ENCODE peak calls at places on chromosomes 1 and 21, in five cellular contexts. One of them, this sample, is unnamed.

GRCh38 chr1:35808376-35809155 is 750 bp downstream of the AGO4 start:
- DNase-seq in kidney: peak
- DNase-seq in hepatocyte: peak
- DNase-seq in epithelial cell of proximal tubule: peak
- DNase-seq in mesothelial cell of epicardium: peak
- DNase-seq in this sample: no peak

GRCh38 chr1:63928197-63929105 is 154.6 kb downstream of the ROR1 start:
- DNase-seq in kidney: no peak
- DNase-seq in hepatocyte: no peak
- DNase-seq in epithelial cell of proximal tubule: no peak
- DNase-seq in mesothelial cell of epicardium: no peak
- DNase-seq in this sample: no peak

GRCh38 chr1:236916131-236916800 is 88.0 kb downstream of the MT1HL1 start:
- DNase-seq in kidney: no peak
- DNase-seq in hepatocyte: no peak
- DNase-seq in epithelial cell of proximal tubule: no peak
- DNase-seq in mesothelial cell of epicardium: no peak
- DNase-seq in this sample: no peak

GRCh38 chr1:68788762-68789161 is 291.9 kb upstream of the DEPDC1 start:
- DNase-seq in kidney: no peak
- DNase-seq in hepatocyte: no peak
- DNase-seq in epithelial cell of proximal tubule: no peak
- DNase-seq in mesothelial cell of epicardium: no peak
- DNase-seq in this sample: no peak

GRCh38 chr1:212485895-212486590 is 53.3 kb downstream of the NENF start:
- DNase-seq in kidney: peak
- DNase-seq in hepatocyte: peak
- DNase-seq in epithelial cell of proximal tubule: peak
- DNase-seq in mesothelial cell of epicardium: no peak
- DNase-seq in this sample: no peak

GRCh38 chr1:60376196-60376595 is 302.6 kb upstream of the C1orf87 start:
- DNase-seq in kidney: no peak
- DNase-seq in hepatocyte: no peak
- DNase-seq in epithelial cell of proximal tubule: no peak
- DNase-seq in mesothelial cell of epicardium: no peak
- DNase-seq in this sample: no peak

GRCh38 chr1:23367451-23367790 is 2.2 kb downstream of the ZNF436 start:
- DNase-seq in kidney: no peak
- DNase-seq in hepatocyte: no peak
- DNase-seq in epithelial cell of proximal tubule: no peak
- DNase-seq in mesothelial cell of epicardium: no peak
- DNase-seq in this sample: no peak

GRCh38 chr1:200979574-200980451 is 43.7 kb downstream of the KIF21B start:
- DNase-seq in kidney: no peak
- DNase-seq in hepatocyte: peak
- DNase-seq in epithelial cell of proximal tubule: no peak
- DNase-seq in mesothelial cell of epicardium: no peak
- DNase-seq in this sample: peak

GRCh38 chr1:31712041-31712440 is 8.2 kb upstream of the COL16A1 start:
- DNase-seq in kidney: peak
- DNase-seq in hepatocyte: no peak
- DNase-seq in epithelial cell of proximal tubule: no peak
- DNase-seq in mesothelial cell of epicardium: no peak
- DNase-seq in this sample: no peak

GRCh38 chr1:55690366-55690765 is 475.2 kb upstream of the USP24 start:
- DNase-seq in kidney: no peak
- DNase-seq in hepatocyte: no peak
- DNase-seq in epithelial cell of proximal tubule: no peak
- DNase-seq in mesothelial cell of epicardium: no peak
- DNase-seq in this sample: no peak

GRCh38 chr1:78617615-78618026 is 2.6 kb upstream of the IFI44L start:
- DNase-seq in kidney: peak
- DNase-seq in hepatocyte: peak
- DNase-seq in epithelial cell of proximal tubule: no peak
- DNase-seq in mesothelial cell of epicardium: peak
- DNase-seq in this sample: peak

GRCh38 chr21:26115346-26115745 is 55.2 kb downstream of the APP start:
- DNase-seq in kidney: no peak
- DNase-seq in hepatocyte: no peak
- DNase-seq in epithelial cell of proximal tubule: no peak
- DNase-seq in mesothelial cell of epicardium: no peak
- DNase-seq in this sample: no peak

GRCh38 chr1:23194119-23194984 is 22.9 kb downstream of the HTR1D start:
- DNase-seq in kidney: no peak
- DNase-seq in hepatocyte: no peak
- DNase-seq in epithelial cell of proximal tubule: no peak
- DNase-seq in mesothelial cell of epicardium: no peak
- DNase-seq in this sample: no peak

GRCh38 chr1:197743578-197743977 is 31.7 kb downstream of the DENND1B start:
- DNase-seq in kidney: no peak
- DNase-seq in hepatocyte: no peak
- DNase-seq in epithelial cell of proximal tubule: no peak
- DNase-seq in mesothelial cell of epicardium: no peak
- DNase-seq in this sample: no peak

GRCh38 chr1:114250683-114251572 is 97.3 kb upstream of the SYT6 start:
- DNase-seq in kidney: no peak
- DNase-seq in hepatocyte: no peak
- DNase-seq in epithelial cell of proximal tubule: no peak
- DNase-seq in mesothelial cell of epicardium: no peak
- DNase-seq in this sample: no peak

GRCh38 chr1:93938461-93939145 is 29.4 kb upstream of the GCLM start:
- DNase-seq in kidney: no peak
- DNase-seq in hepatocyte: no peak
- DNase-seq in epithelial cell of proximal tubule: no peak
- DNase-seq in mesothelial cell of epicardium: no peak
- DNase-seq in this sample: no peak

GRCh38 chr21:28904961-28905435 is 87.7 kb downstream of the LTN1 start:
- DNase-seq in kidney: no peak
- DNase-seq in hepatocyte: peak
- DNase-seq in epithelial cell of proximal tubule: peak
- DNase-seq in mesothelial cell of epicardium: no peak
- DNase-seq in this sample: no peak

GRCh38 chr1:111404588-111404987 is 22.9 kb downstream of the OVGP1 start:
- DNase-seq in kidney: no peak
- DNase-seq in hepatocyte: no peak
- DNase-seq in epithelial cell of proximal tubule: no peak
- DNase-seq in mesothelial cell of epicardium: no peak
- DNase-seq in this sample: no peak

GRCh38 chr1:111402083-111402482 is 25.5 kb downstream of the OVGP1 start:
- DNase-seq in kidney: no peak
- DNase-seq in hepatocyte: no peak
- DNase-seq in epithelial cell of proximal tubule: no peak
- DNase-seq in mesothelial cell of epicardium: no peak
- DNase-seq in this sample: no peak

DNA sequence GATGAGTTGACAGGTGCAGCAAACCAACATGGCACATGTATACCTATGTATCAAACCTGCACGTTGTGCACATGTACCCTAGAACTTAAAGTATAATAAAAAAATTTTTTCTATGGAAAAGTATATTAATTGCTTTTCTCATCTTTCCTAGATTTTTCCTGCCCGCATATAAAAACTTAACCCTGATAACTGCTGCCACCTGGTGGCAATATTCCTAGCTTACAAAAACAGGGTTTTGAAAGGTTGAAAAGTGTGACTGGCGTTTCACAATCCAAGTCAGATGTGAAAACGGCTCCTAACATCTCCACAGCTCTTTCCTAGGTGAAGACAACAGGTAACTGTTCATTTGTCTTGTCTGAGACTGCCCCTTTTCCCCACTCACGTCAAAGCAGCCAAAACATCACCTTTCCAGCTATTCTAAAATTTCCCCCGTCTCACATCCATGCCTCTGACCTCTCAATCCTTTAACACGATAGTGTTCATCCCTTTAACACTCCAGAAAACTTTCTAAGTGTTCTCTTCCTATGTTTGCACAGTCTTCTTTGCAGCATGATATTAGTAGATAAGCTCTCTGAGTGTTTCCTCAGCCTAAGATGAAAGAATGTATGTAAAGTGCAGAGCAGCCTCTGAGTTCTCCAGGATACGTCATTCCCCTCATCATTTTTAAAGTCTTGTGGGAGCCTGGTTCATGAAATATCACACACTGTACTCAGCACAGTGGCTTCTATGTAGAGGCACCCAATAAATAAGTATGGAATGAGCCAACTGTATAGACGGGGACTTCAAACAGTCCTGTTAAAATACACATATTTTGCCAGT is 27.5 kb downstream of the OVGP1 start:
- DNase-seq in kidney: no peak
- DNase-seq in hepatocyte: peak
- DNase-seq in epithelial cell of proximal tubule: peak
- DNase-seq in mesothelial cell of epicardium: peak
- DNase-seq in this sample: peak
- TF ChIP-seq CTCF in kidney: peak
- TF ChIP-seq CTCF in hepatocyte: peak
- TF ChIP-seq CTCF in epithelial cell of proximal tubule: peak
- TF ChIP-seq CTCF in mesothelial cell of epicardium: peak
- TF ChIP-seq CTCF in this sample: peak

GRCh38 chr1:44210595-44210994 is 2.7 kb upstream of the DMAP1 start:
- DNase-seq in kidney: no peak
- DNase-seq in hepatocyte: no peak
- DNase-seq in epithelial cell of proximal tubule: no peak
- DNase-seq in mesothelial cell of epicardium: no peak
- DNase-seq in this sample: no peak

GRCh38 chr1:44217809-44218410 is 4.6 kb downstream of the DMAP1 start:
- DNase-seq in kidney: peak
- DNase-seq in hepatocyte: peak
- DNase-seq in epithelial cell of proximal tubule: peak
- DNase-seq in mesothelial cell of epicardium: peak
- DNase-seq in this sample: peak

GRCh38 chr1:44218503-44219300 is 5.4 kb downstream of the DMAP1 start:
- DNase-seq in kidney: no peak
- DNase-seq in hepatocyte: no peak
- DNase-seq in epithelial cell of proximal tubule: no peak
- DNase-seq in mesothelial cell of epicardium: no peak
- DNase-seq in this sample: no peak

GRCh38 chr1:44212355-44213221 is 683 bp upstream of the DMAP1 start:
- DNase-seq in kidney: no peak
- DNase-seq in hepatocyte: no peak
- DNase-seq in epithelial cell of proximal tubule: no peak
- DNase-seq in mesothelial cell of epicardium: no peak
- DNase-seq in this sample: no peak

GRCh38 chr1:44213222-44214112 is at the start of gene DMAP1:
- DNase-seq in kidney: peak
- DNase-seq in hepatocyte: peak
- DNase-seq in epithelial cell of proximal tubule: peak
- DNase-seq in mesothelial cell of epicardium: peak
- DNase-seq in this sample: peak
- TF ChIP-seq CTCF in kidney: peak
- TF ChIP-seq CTCF in hepatocyte: no peak
- TF ChIP-seq CTCF in epithelial cell of proximal tubule: no peak
- TF ChIP-seq CTCF in mesothelial cell of epicardium: no peak
- TF ChIP-seq CTCF in this sample: no peak

GRCh38 chr1:203128691-203129500 is 1.4 kb downstream of the ADORA1 start:
- DNase-seq in kidney: no peak
- DNase-seq in hepatocyte: peak
- DNase-seq in epithelial cell of proximal tubule: no peak
- DNase-seq in mesothelial cell of epicardium: no peak
- DNase-seq in this sample: no peak

GRCh38 chr1:203129501-203130231 is 2.1 kb downstream of the ADORA1 start:
- DNase-seq in kidney: no peak
- DNase-seq in hepatocyte: no peak
- DNase-seq in epithelial cell of proximal tubule: no peak
- DNase-seq in mesothelial cell of epicardium: no peak
- DNase-seq in this sample: no peak

GRCh38 chr1:203126866-203127671 is 457 bp upstream of the ADORA1 start:
- DNase-seq in kidney: no peak
- DNase-seq in hepatocyte: no peak
- DNase-seq in epithelial cell of proximal tubule: no peak
- DNase-seq in mesothelial cell of epicardium: no peak
- DNase-seq in this sample: no peak

GRCh38 chr1:203126151-203126865 is 1.2 kb upstream of the ADORA1 start:
- DNase-seq in kidney: no peak
- DNase-seq in hepatocyte: no peak
- DNase-seq in epithelial cell of proximal tubule: no peak
- DNase-seq in mesothelial cell of epicardium: peak
- DNase-seq in this sample: no peak

DNA sequence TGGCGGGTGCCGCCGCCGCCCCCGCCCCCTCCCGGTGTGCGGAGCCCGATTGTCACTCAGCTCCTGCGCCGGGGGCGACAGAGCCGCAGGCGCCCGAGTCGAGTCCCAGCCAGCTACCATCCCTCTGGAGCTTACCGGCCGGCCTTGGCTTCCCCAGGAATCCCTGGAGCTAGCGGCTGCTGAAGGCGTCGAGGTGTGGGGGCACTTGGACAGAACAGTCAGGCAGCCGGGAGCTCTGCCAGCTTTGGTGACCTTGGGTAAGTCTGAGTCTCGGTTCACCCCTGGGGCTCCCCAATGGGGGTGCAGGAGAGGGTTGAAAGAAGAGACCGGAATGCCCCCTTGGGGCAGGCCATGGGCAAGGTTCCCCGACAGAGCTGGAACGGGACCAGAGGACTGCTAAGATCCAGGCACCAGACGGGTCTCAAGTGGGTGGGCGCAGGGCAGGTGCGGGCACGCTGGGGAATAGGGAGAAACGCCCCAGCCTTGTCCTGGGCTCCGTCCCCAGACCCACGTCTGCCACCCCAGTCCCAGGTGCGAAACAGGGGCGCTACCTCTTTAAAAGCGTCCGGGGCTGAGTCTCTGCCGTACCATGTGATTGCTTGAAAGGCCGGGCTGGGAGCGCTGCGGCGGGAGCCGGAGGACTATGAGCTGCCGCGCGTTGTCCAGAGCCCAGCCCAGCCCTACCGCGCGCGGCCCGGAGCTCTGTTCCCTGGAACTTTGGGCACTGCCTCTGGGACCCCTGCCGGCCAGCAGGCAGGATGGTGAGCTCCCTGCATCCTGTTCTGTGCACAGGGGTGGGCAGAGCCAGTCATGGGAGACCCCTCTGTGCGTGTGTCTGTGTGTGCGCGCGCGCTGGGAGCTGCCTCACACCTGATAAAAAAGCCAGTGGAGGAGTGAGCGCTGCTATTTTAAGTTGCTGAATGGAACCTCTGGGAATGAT is at the start of gene ADORA1:
- DNase-seq in kidney: peak
- DNase-seq in hepatocyte: peak
- DNase-seq in epithelial cell of proximal tubule: no peak
- DNase-seq in mesothelial cell of epicardium: peak
- DNase-seq in this sample: no peak
- TF ChIP-seq CTCF in kidney: no peak
- TF ChIP-seq CTCF in hepatocyte: peak
- TF ChIP-seq CTCF in epithelial cell of proximal tubule: peak
- TF ChIP-seq CTCF in mesothelial cell of epicardium: no peak
- TF ChIP-seq CTCF in this sample: no peak

GRCh38 chr1:20189664-20190063 is 3.3 kb upstream of the PLA2G2C start:
- DNase-seq in kidney: no peak
- DNase-seq in hepatocyte: no peak
- DNase-seq in epithelial cell of proximal tubule: no peak
- DNase-seq in mesothelial cell of epicardium: no peak
- DNase-seq in this sample: no peak

GRCh38 chr1:20191266-20191665 is 4.9 kb upstream of the PLA2G2C start:
- DNase-seq in kidney: no peak
- DNase-seq in hepatocyte: no peak
- DNase-seq in epithelial cell of proximal tubule: no peak
- DNase-seq in mesothelial cell of epicardium: no peak
- DNase-seq in this sample: no peak

GRCh38 chr1:20190256-20190655 is 3.9 kb upstream of the PLA2G2C start:
- DNase-seq in kidney: no peak
- DNase-seq in hepatocyte: no peak
- DNase-seq in epithelial cell of proximal tubule: no peak
- DNase-seq in mesothelial cell of epicardium: no peak
- DNase-seq in this sample: no peak

GRCh38 chr1:20192364-20192763 is 6.0 kb upstream of the PLA2G2C start:
- DNase-seq in kidney: no peak
- DNase-seq in hepatocyte: peak
- DNase-seq in epithelial cell of proximal tubule: no peak
- DNase-seq in mesothelial cell of epicardium: no peak
- DNase-seq in this sample: no peak

GRCh38 chr1:20190761-20191160 is 4.4 kb upstream of the PLA2G2C start:
- DNase-seq in kidney: no peak
- DNase-seq in hepatocyte: no peak
- DNase-seq in epithelial cell of proximal tubule: no peak
- DNase-seq in mesothelial cell of epicardium: no peak
- DNase-seq in this sample: no peak
- TF ChIP-seq CTCF in kidney: no peak
- TF ChIP-seq CTCF in hepatocyte: no peak
- TF ChIP-seq CTCF in epithelial cell of proximal tubule: no peak
- TF ChIP-seq CTCF in mesothelial cell of epicardium: no peak
- TF ChIP-seq CTCF in this sample: no peak

This sample was measured in natural killer cell.